ENCODE peak calls at places on chromosomes 7 and 10, in five cellular contexts. R is ureter, B is amygdala, Y is substantia nigra, I is hepatocyte. J is an unnamed sample.

GRCh38 chr10:62735464-62736188 is 68.9 kb upstream of the ADO start:
- DNase-seq in Y (no peak), I (no peak), B (no peak), R (no peak), J (no peak)

GRCh38 chr10:85124592-85124991 is 796.2 kb downstream of the CCSER2 start:
- DNase-seq in R (no peak), Y (no peak), I (peak), B (peak), J (no peak)

GRCh38 chr10:74151879-74152722 is 1.1 kb downstream of the ADK start:
- DNase-seq in I (no peak), R (no peak), Y (no peak), B (no peak), J (peak)

GRCh38 chr10:52229271-52229931 is 84.7 kb upstream of the DKK1 start:
- DNase-seq in I (no peak), B (no peak), R (no peak), Y (no peak), J (no peak)

GRCh38 chr7:143172354-143172753 is 10.9 kb upstream of the TAS2R39 start:
- DNase-seq in I (no peak), Y (no peak), R (peak), B (no peak), J (peak)

GRCh38 chr10:44968101-44968886 is 8.7 kb downstream of the RASSF4 start:
- DNase-seq in Y (peak), I (no peak), B (no peak), R (no peak), J (no peak)

GRCh38 chr10:132386419-132386831 is 10.6 kb upstream of the PWWP2B start:
- DNase-seq in R (no peak), I (no peak), B (no peak), Y (no peak), J (no peak)

GRCh38 chr7:23358152-23358674 is 59.1 kb downstream of the MALSU1 start:
- DNase-seq in R (no peak), Y (no peak), I (no peak), B (no peak), J (no peak)

GRCh38 chr10:131579251-131580071 is 267.9 kb upstream of the TCERG1L start:
- DNase-seq in I (no peak), Y (no peak), R (peak), B (no peak), J (no peak)

GRCh38 chr7:108211382-108212201 is 81.4 kb upstream of the LAMB4 start:
- DNase-seq in I (no peak), R (no peak), Y (no peak), B (no peak), J (no peak)

GRCh38 chr7:84149573-84149972 is 45.0 kb downstream of the SEMA3A start:
- DNase-seq in I (no peak), R (no peak), Y (no peak), B (no peak), J (peak)

GRCh38 chr7:25186436-25186835 is 41.9 kb downstream of the NPVF start:
- DNase-seq in R (no peak), B (no peak), I (no peak), Y (no peak), J (no peak)

GRCh38 chr7:101984141-101984879 is 166.9 kb downstream of the CUX1 start:
- DNase-seq in I (no peak), B (no peak), Y (no peak), R (no peak), J (no peak)

GRCh38 chr7:139782932-139783331 is 5.1 kb upstream of the HIPK2 start:
- DNase-seq in Y (no peak), B (no peak), R (no peak), I (no peak), J (no peak)

GRCh38 chr10:102644646-102645387 is 538 bp downstream of the TRIM8 start:
- DNase-seq in B (peak), R (peak), Y (peak), I (peak), J (peak)

GRCh38 chr10:22321156-22321711 is 335 bp downstream of the BMI1 start:
- DNase-seq in R (no peak), I (peak), B (peak), Y (peak), J (peak)

GRCh38 chr10:102791754-102792153 is 45.5 kb downstream of the CYP17A1 start:
- DNase-seq in B (no peak), Y (no peak), R (no peak), I (no peak), J (no peak)

J was measured in left kidney.